ENCODE peak calls at places on chromosomes 6 and 20, in four cellular contexts. D is PC-9, C is GM12865, A is GM06990. U is an unnamed sample.

GRCh38 chr20:61736001-61736635 is 329.6 kb downstream of the TAF4 start:
- DNase-seq in A (no peak), C (no peak), D (no peak), U (no peak)

GRCh38 chr20:46117704-46118467 is at the start of gene CD40:
- DNase-seq in C (peak), D (no peak), A (peak), U (peak)

GRCh38 chr20:43092689-43093088 is 97.0 kb downstream of the PTPRT start:
- DNase-seq in A (no peak), C (no peak), D (peak), U (no peak)

GRCh38 chr6:5681480-5681879 is 325.2 kb downstream of the NRN1 start:
- DNase-seq in C (no peak), A (no peak), D (no peak), U (peak)

GRCh38 chr6:78863576-78863975 is 3.8 kb upstream of the IRAK1BP1 start:
- DNase-seq in A (no peak), D (no peak), C (no peak), U (no peak)

GRCh38 chr20:36153754-36154695 is 515 bp upstream of the EPB41L1 start:
- DNase-seq in C (no peak), A (no peak), D (peak), U (peak)

GRCh38 chr6:55377150-55377549 is 49.9 kb downstream of the GFRAL start:
- DNase-seq in A (no peak), C (no peak), D (no peak), U (no peak)

GRCh38 chr20:46174469-46175126 is 56.5 kb downstream of the CD40 start:
- DNase-seq in A (peak), D (no peak), C (peak), U (peak)

GRCh38 chr6:10585232-10585887 is 64.2 kb downstream of the GCNT2 start:
- DNase-seq in A (no peak), D (no peak), C (no peak), U (no peak)

GRCh38 chr20:3661060-3661820 is 2.0 kb downstream of the GFRA4 start:
- DNase-seq in D (no peak), C (no peak), A (no peak), U (no peak)

GRCh38 chr6:131937703-131938631 is 13.2 kb downstream of the CCN2 start:
- DNase-seq in C (no peak), D (no peak), A (no peak), U (no peak)

GRCh38 chr6:84652356-84653026 is 111.9 kb downstream of the TBX18 start:
- DNase-seq in D (peak), C (no peak), A (no peak), U (no peak)

GRCh38 chr20:62936996-62937352 is 973 bp upstream of the GID8 start:
- DNase-seq in D (peak), C (peak), A (no peak), U (peak)

GRCh38 chr6:16739329-16739801 is 21.9 kb downstream of the ATXN1 start:
- DNase-seq in D (no peak), A (no peak), C (no peak), U (no peak)

GRCh38 chr20:34473262-34473883 is 42.8 kb upstream of the DYNLRB1 start:
- DNase-seq in D (no peak), C (peak), A (peak), U (peak)

DNA sequence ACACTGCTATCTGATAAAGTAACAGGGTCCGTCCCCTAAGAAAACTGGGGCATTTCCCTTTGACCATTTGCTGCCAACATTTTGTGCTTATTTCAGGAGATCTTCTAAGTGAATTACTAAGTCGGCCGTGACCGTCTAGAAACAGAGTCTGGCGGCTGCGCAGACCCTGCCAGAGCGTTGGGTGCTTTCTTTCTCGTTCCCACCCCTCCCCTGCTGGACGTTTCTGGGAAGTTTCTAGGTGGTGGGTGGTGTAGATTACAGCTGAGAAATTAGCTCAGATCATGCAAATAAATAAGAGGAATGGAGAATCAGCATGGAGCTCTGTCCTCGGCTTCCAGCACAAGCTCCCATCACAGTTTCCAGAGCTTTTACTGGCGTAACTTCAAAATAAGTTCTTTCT is 128.0 kb downstream of the MYLK4 start:
- DNase-seq in A (no peak), C (no peak), D (no peak), U (no peak)
- TF ChIP-seq CTCF in A (no peak), C (no peak), D (no peak), U (no peak)

DNA sequence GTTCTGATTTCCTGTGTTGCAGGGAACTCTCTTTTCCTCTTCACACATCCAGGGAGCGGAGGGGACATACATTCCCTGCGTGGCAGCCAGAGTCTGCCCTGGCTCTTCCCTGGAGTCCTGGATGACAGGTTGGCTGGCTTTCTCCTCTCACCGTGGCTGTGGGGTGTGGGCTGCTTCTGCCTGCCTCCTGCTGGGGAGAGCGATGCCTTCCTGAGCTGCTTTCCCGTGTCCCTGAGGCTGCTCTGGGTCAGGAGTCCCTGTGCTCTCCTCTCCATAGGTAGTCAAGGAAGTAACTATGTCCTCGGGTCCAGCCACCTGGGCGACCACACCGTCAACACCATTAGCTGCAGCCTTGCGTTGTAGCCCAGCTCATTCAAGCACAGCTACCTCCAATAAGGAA is 451.7 kb downstream of the QKI start:
- DNase-seq in A (no peak), D (no peak), C (no peak), U (no peak)
- TF ChIP-seq CTCF in A (no peak), D (no peak), C (no peak), U (no peak)

DNA sequence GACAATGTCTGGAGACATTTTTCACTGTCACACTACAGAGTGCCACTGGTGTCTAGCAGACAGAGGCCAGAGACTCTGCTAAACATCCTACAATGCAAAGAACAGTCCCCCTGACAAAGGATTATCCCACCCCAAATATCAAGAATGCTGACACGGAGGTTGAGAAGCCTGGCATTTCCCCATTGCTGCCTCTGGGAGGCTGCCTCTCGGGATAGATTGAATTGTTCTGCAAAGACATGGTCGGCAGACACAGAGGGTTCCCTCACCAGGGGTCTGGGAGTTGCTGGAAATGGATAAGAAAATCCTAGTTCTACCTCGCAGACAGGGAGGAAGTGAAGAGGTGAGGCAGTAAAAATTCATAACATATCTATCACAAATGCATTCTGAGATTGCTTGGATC is 166.4 kb upstream of the AGPAT4 start:
- DNase-seq in C (no peak), A (no peak), D (no peak), U (no peak)
- TF ChIP-seq CTCF in C (no peak), A (no peak), D (no peak), U (no peak)

DNA sequence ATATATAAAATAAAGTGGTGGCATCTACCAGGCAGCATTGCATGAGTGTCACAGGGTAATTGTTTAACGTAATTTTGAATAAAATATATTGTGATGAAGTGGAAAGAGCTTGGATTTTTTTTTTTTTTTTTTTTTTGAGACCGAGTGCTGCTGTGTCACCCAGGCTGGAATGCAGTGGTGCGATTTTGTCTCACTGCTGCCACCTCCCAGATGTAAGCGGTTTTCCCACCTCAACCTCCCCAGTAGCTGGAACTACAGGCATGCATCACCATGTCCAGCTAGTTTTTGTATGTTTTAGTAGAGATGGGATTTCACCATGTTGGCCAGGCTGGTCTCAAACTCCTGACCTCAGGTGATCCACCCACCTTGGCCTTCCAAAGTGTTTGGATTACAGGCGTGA is 81.1 kb upstream of the SMIM8 start:
- DNase-seq in C (no peak), D (no peak), A (no peak), U (no peak)
- TF ChIP-seq CTCF in C (no peak), D (no peak), A (no peak), U (no peak)

DNA sequence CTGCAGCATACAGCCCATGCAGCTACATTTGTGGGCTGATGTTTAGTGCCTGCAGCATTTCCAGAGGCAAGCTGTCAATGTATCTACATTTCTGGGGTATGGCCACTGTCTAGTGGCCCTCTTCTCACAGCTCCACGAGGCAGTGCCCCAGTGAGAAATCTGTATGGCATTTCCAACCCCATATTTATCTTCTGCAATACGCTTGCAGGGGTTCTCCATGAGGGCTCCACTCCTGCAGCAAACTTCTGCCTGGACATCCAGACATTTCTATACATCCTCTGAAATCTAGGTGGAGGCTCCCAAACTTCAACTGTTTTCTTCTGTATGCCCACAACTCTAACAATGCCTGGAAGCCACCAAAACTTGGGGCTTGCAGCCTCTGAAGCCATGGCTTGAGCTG is 502.3 kb downstream of the C6orf118 start:
- DNase-seq in D (no peak), C (no peak), A (no peak), U (no peak)
- TF ChIP-seq CTCF in D (no peak), C (no peak), A (no peak), U (no peak)